ENCODE peak calls at places on chromosomes 16 and 17, in eight cellular contexts. I is GM10248, J is endodermal cell, M is retinal pigment epithelial cell, Q is esophagus squamous epithelium, C is HFFc6, B is A549, V is HL-60. E is an unnamed sample.

GRCh38 chr16:89013111-89013510 is 36.1 kb upstream of the CBFA2T3 start:
- DNase-seq in B (no peak), I (no peak), M (no peak), C (no peak), Q (no peak), J (peak), V (no peak), E (no peak)

GRCh38 chr16:14500791-14501190 is 129.3 kb downstream of the PARN start:
- DNase-seq in M (no peak), C (no peak), Q (no peak), I (no peak), B (no peak), J (no peak), V (no peak), E (no peak)

GRCh38 chr17:62892069-62892675 is 73.9 kb upstream of the TANC2 start:
- DNase-seq in B (no peak), Q (no peak), V (no peak), J (no peak), I (no peak), M (no peak), C (no peak), E (no peak)

GRCh38 chr16:50670476-50670875 is 10.6 kb downstream of the SNX20 start:
- DNase-seq in C (no peak), I (no peak), Q (no peak), V (no peak), M (no peak), J (no peak), B (no peak), E (no peak)

GRCh38 chr17:73151888-73152633 is 12.7 kb upstream of the SSTR2 start:
- DNase-seq in C (no peak), Q (no peak), V (no peak), B (no peak), M (no peak), I (no peak), J (no peak), E (no peak)

GRCh38 chr16:81697321-81697885 is 81.7 kb upstream of the PLCG2 start:
- DNase-seq in V (no peak), I (peak), Q (no peak), B (peak), M (no peak), C (peak), J (peak), E (peak)

GRCh38 chr16:24683847-24684493 is 45.5 kb upstream of the TNRC6A start:
- DNase-seq in Q (no peak), J (no peak), C (no peak), V (no peak), M (no peak), I (no peak), B (no peak), E (no peak)

GRCh38 chr17:30344283-30345088 is 10.6 kb upstream of the TMIGD1 start:
- DNase-seq in I (no peak), M (no peak), V (peak), C (no peak), Q (no peak), J (no peak), B (peak), E (peak)

GRCh38 chr17:46949291-46950174 is 26.6 kb downstream of the GOSR2 start:
- DNase-seq in C (peak), B (no peak), Q (no peak), I (peak), J (no peak), V (no peak), M (no peak), E (no peak)

GRCh38 chr17:17353625-17354484 is 50.7 kb downstream of the NT5M start:
- DNase-seq in J (peak), V (no peak), M (no peak), I (no peak), C (no peak), Q (no peak), B (no peak), E (no peak)

GRCh38 chr16:78762222-78762621 is 662.8 kb downstream of the WWOX start:
- DNase-seq in C (no peak), J (no peak), M (no peak), V (no peak), B (no peak), I (peak), Q (no peak), E (no peak)

GRCh38 chr17:43661699-43662431 is at the start of gene MEOX1:
- DNase-seq in Q (no peak), B (no peak), J (peak), C (peak), I (peak), M (no peak), V (no peak), E (no peak)

GRCh38 chr17:44188757-44189403 is 2.1 kb downstream of the TMUB2 start:
- DNase-seq in Q (no peak), M (no peak), B (no peak), V (no peak), J (no peak), C (no peak), I (no peak), E (no peak)

GRCh38 chr16:19119564-19119963 is 5.8 kb downstream of the ITPRIPL2 start:
- DNase-seq in V (no peak), M (no peak), I (no peak), J (no peak), C (peak), B (no peak), Q (no peak), E (no peak)

GRCh38 chr17:19928299-19928698 is 49.3 kb downstream of the AKAP10 start:
- DNase-seq in I (no peak), V (no peak), Q (no peak), C (peak), M (no peak), B (no peak), J (no peak), E (no peak)

GRCh38 chr16:50372611-50373344 is 4.0 kb upstream of the BRD7 start:
- DNase-seq in Q (no peak), B (peak), V (no peak), C (peak), I (no peak), J (no peak), M (no peak), E (peak)

GRCh38 chr16:1045363-1046270 is 26.9 kb upstream of the SSTR5 start:
- DNase-seq in V (no peak), J (no peak), C (no peak), M (no peak), B (no peak), I (no peak), Q (no peak), E (no peak)

GRCh38 chr16:31196324-31197088 is 6.1 kb downstream of the PYCARD start:
- DNase-seq in I (no peak), V (no peak), Q (no peak), J (no peak), B (no peak), C (no peak), M (no peak), E (no peak)

GRCh38 chr16:3876695-3877094 is 3.8 kb downstream of the CREBBP start:
- DNase-seq in I (no peak), C (peak), V (no peak), Q (no peak), M (no peak), B (no peak), J (no peak), E (no peak)

GRCh38 chr17:43916385-43916784 is 9.0 kb upstream of the MPP2 start:
- DNase-seq in Q (no peak), I (no peak), B (no peak), V (no peak), C (no peak), J (no peak), M (no peak), E (no peak)

GRCh38 chr16:23403547-23403946 is 49.4 kb downstream of the COG7 start:
- DNase-seq in V (no peak), C (no peak), M (no peak), B (no peak), Q (no peak), J (no peak), I (no peak), E (no peak)

GRCh38 chr16:11193494-11193893 is 62.5 kb downstream of the SOCS1 start:
- DNase-seq in I (no peak), Q (no peak), M (no peak), B (no peak), J (no peak), V (no peak), C (no peak), E (no peak)

GRCh38 chr17:57783338-57783742 is 38.2 kb upstream of the CCDC182 start:
- DNase-seq in M (no peak), B (peak), I (peak), Q (no peak), C (peak), J (peak), V (peak), E (peak)

GRCh38 chr16:69903851-69904250 is 47.3 kb upstream of the CLEC18A start:
- DNase-seq in B (no peak), J (no peak), M (no peak), V (no peak), I (no peak), C (no peak), Q (no peak), E (no peak)

GRCh38 chr16:89764711-89765201 is 43.4 kb downstream of the ZNF276 start:
- DNase-seq in B (no peak), V (peak), I (peak), J (no peak), Q (peak), M (no peak), C (no peak), E (peak)

GRCh38 chr17:71023631-71024030 is 854.3 kb downstream of the KCNJ2 start:
- DNase-seq in V (no peak), J (no peak), C (no peak), M (no peak), I (no peak), B (no peak), Q (no peak), E (no peak)

GRCh38 chr16:84467256-84467655 is 37.2 kb downstream of the MEAK7 start:
- DNase-seq in V (no peak), I (no peak), C (no peak), J (no peak), B (no peak), M (no peak), Q (no peak), E (no peak)

GRCh38 chr16:11698271-11698689 is 30.0 kb downstream of the SNN start:
- DNase-seq in C (no peak), I (no peak), V (no peak), J (no peak), Q (no peak), B (no peak), M (no peak), E (no peak)

GRCh38 chr17:46264456-46265198 is 30.3 kb upstream of the LRRC37A start:
- DNase-seq in B (peak), V (no peak), Q (no peak), J (peak), I (no peak), C (peak), M (peak), E (no peak)

GRCh38 chr16:2507052-2507678 is 6.6 kb upstream of the ATP6V0C start:
- DNase-seq in B (no peak), M (no peak), J (no peak), I (peak), V (peak), C (no peak), Q (no peak), E (peak)
- TF ChIP-seq CTCF in B (no peak), M (no peak), J (no peak), I (no peak), V (no peak), C (no peak), Q (no peak), E (no peak)

GRCh38 chr16:87818533-87819161 is 50.7 kb downstream of the SLC7A5 start:
- DNase-seq in V (no peak), J (peak), Q (no peak), M (no peak), C (no peak), B (no peak), I (no peak), E (no peak)

GRCh38 chr16:87812200-87812656 is 46.4 kb upstream of the KLHDC4 start:
- DNase-seq in I (no peak), V (no peak), C (no peak), B (no peak), J (no peak), Q (no peak), M (no peak), E (no peak)

GRCh38 chr16:87816507-87817100 is 50.8 kb upstream of the KLHDC4 start:
- DNase-seq in I (no peak), V (no peak), J (no peak), B (no peak), C (no peak), M (no peak), Q (no peak), E (no peak)

GRCh38 chr16:87817910-87818309 is 51.4 kb downstream of the SLC7A5 start:
- DNase-seq in V (no peak), J (peak), C (no peak), Q (no peak), B (no peak), M (no peak), I (no peak), E (no peak)

DNA sequence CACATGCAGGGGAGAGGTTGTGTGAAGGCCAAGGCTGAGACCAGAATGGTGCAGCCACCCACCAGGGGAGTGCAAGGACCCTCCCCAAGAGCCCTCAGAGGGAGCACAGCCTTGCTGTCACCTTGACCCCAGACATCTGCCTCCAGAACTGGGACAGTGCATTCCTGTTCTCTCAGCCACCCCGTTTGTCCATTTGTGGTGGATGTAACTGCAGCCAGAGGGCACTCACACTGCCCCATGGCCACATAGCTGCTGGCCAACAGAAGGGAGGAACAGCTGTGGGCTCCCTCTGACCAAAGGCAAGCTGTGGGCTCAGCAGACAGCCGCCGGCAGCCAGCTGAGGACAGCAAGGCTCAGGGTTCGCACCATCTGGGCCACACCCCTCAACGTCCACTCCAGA is 49.8 kb upstream of the KLHDC4 start:
- DNase-seq in J (no peak), V (no peak), M (no peak), B (no peak), C (no peak), I (no peak), Q (no peak), E (no peak)
- TF ChIP-seq CTCF in J (peak), V (no peak), M (peak), B (no peak), C (peak), I (no peak), Q (no peak), E (no peak)

GRCh38 chr16:22099256-22099975 is 7.1 kb downstream of the VWA3A start:
- DNase-seq in V (no peak), C (no peak), M (no peak), B (no peak), J (no peak), Q (no peak), I (no peak), E (no peak)
- TF ChIP-seq CTCF in V (no peak), C (peak), M (no peak), B (no peak), J (peak), Q (no peak), I (no peak), E (no peak)

DNA sequence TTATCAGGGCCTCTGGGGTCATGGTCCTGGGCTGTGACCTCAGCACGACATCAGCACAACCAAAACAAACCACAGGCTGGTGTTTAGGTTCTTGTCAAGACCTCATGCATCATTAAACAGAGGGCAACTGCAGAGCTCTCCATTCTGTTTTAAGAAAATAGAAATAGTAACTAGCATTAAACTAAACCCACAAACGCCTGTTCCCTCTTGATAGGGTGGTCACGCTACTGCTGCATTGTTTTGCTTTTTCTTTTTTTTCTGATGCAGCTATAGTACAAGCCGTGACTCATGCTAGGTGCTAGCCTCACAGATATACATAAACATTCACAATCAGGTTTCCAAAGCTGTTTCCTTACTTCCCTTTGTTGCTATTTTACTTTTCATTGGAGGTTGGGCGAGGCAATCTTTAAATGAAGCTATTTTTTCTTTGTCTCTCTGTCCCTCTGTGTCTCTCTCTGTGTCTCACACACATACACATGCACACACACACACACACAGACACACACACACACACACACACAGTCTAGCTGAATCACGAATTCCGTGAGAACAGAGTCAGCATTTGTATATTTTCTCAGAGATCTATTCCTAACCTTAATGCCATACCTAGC is 310.3 kb downstream of the CDH13 start:
- DNase-seq in B (no peak), Q (no peak), M (peak), C (no peak), J (no peak), V (no peak), I (no peak), E (no peak)
- TF ChIP-seq CTCF in B (no peak), Q (no peak), M (no peak), C (no peak), J (no peak), V (no peak), I (no peak), E (no peak)

GRCh38 chr17:81712468-81713003 is 452 bp downstream of the SLC25A10 start:
- DNase-seq in Q (no peak), V (no peak), B (peak), C (peak), M (no peak), I (peak), J (peak), E (peak)
- TF ChIP-seq CTCF in Q (peak), V (no peak), B (peak), C (peak), M (peak), I (no peak), J (peak), E (peak)

GRCh38 chr17:5078106-5079028 is at the start of gene ZFP3:
- DNase-seq in V (no peak), J (peak), Q (peak), C (no peak), M (peak), I (peak), B (peak), E (peak)
- TF ChIP-seq CTCF in V (no peak), J (peak), Q (peak), C (no peak), M (no peak), I (no peak), B (no peak), E (peak)

E was measured in transverse colon.